ENCODE peak calls at places on chromosomes 6 and 20, in eight cellular contexts. O is Right ventricle myocardium superior, F is HFFc6, A is RWPE2, G is SJSA1, Y is fibroblast of the conjunctiva, M is ascending aorta, H is left ventricle myocardium inferior. E is an unnamed sample.

GRCh38 chr6:82094166-82094806 is 153.3 kb downstream of the IBTK start:
- DNase-seq in O (no peak), F (no peak), A (no peak), G (no peak), Y (no peak), M (no peak), H (no peak), E (no peak)

GRCh38 chr20:36861875-36862801 is 13.8 kb upstream of the TLDC2 start:
- DNase-seq in O (peak; percentile 91), F (peak; percentile 91), A (peak; percentile 100), G (peak; percentile 90), Y (peak; percentile 76), M (peak; percentile 53), H (peak; percentile 90), E (peak; percentile 57)

GRCh38 chr20:63182425-63182824 is 33.5 kb downstream of the YTHDF1 start:
- DNase-seq in O (no peak), F (no peak), A (no peak), G (no peak), Y (no peak), M (no peak), H (no peak), E (no peak)

GRCh38 chr6:5036309-5036708 is 32.5 kb upstream of the RPP40 start:
- DNase-seq in O (no peak), F (no peak), A (no peak), G (no peak), Y (no peak), M (no peak), H (no peak), E (no peak)

GRCh38 chr6:108132863-108133262 is 33.0 kb upstream of the NR2E1 start:
- DNase-seq in O (no peak), F (no peak), A (no peak), G (no peak), Y (no peak), M (no peak), H (no peak), E (no peak)

GRCh38 chr6:50891290-50891689 is 72.6 kb downstream of the TFAP2B start:
- DNase-seq in O (no peak), F (no peak), A (no peak), G (no peak), Y (no peak), M (no peak), H (no peak), E (no peak)

GRCh38 chr20:41462372-41463161 is 95.9 kb upstream of the EMILIN3 start:
- DNase-seq in O (no peak), F (no peak), A (no peak), G (no peak), Y (no peak), M (no peak), H (no peak), E (no peak)

GRCh38 chr6:1045239-1045638 is 266.7 kb upstream of the FOXQ1 start:
- DNase-seq in O (no peak), F (no peak), A (no peak), G (no peak), Y (no peak), M (no peak), H (no peak), E (no peak)

GRCh38 chr6:18501313-18502013 is 114.3 kb downstream of the RNF144B start:
- DNase-seq in O (peak; percentile 76), F (no peak), A (no peak), G (no peak), Y (peak; percentile 39), M (peak; percentile 44), H (peak; percentile 41), E (peak; percentile 45)

GRCh38 chr6:166760288-166760687 is 133.2 kb upstream of the RPS6KA2 start:
- DNase-seq in O (no peak), F (no peak), A (no peak), G (no peak), Y (no peak), M (no peak), H (no peak), E (no peak)

GRCh38 chr6:159842035-159842434 is 42.0 kb downstream of the PNLDC1 start:
- DNase-seq in O (no peak), F (peak; percentile 23), A (no peak), G (no peak), Y (no peak), M (no peak), H (no peak), E (no peak)

GRCh38 chr20:47454298-47455132 is 47.2 kb upstream of the NCOA3 start:
- DNase-seq in O (no peak), F (no peak), A (no peak), G (no peak), Y (no peak), M (no peak), H (no peak), E (no peak)

GRCh38 chr6:143490244-143490643 is 21.3 kb downstream of the FUCA2 start:
- DNase-seq in O (no peak), F (no peak), A (no peak), G (no peak), Y (no peak), M (no peak), H (no peak), E (no peak)

GRCh38 chr6:42017021-42017643 is 33.2 kb upstream of the TAF8 start:
- DNase-seq in O (peak; percentile 46), F (peak; percentile 83), A (no peak), G (peak; percentile 15), Y (peak; percentile 48), M (no peak), H (no peak), E (peak; percentile 12)

GRCh38 chr6:3348821-3349220 is 90.1 kb downstream of the PSMG4 start:
- DNase-seq in O (no peak), F (no peak), A (no peak), G (no peak), Y (no peak), M (no peak), H (no peak), E (no peak)

GRCh38 chr6:137001287-137001976 is 43.3 kb downstream of the IL20RA start:
- DNase-seq in O (no peak), F (no peak), A (no peak), G (peak; percentile 15), Y (no peak), M (no peak), H (no peak), E (peak; percentile 23)

GRCh38 chr20:51750037-51750769 is 18.0 kb downstream of the ATP9A start:
- DNase-seq in O (peak; percentile 55), F (peak; percentile 82), A (peak; percentile 100), G (peak; percentile 90), Y (peak; percentile 88), M (peak; percentile 74), H (peak; percentile 44), E (peak; percentile 97)

GRCh38 chr20:1505361-1505760 is 14.1 kb upstream of the SIRPB2 start:
- DNase-seq in O (no peak), F (peak; percentile 74), A (peak; percentile 74), G (no peak), Y (no peak), M (no peak), H (no peak), E (no peak)

GRCh38 chr6:115544765-115545409 is 515.8 kb downstream of the FRK start:
- DNase-seq in O (no peak), F (no peak), A (no peak), G (no peak), Y (no peak), M (no peak), H (no peak), E (no peak)

GRCh38 chr6:31922942-31923341 is 4.6 kb upstream of the C2 start:
- DNase-seq in O (no peak), F (no peak), A (no peak), G (no peak), Y (no peak), M (no peak), H (no peak), E (peak; percentile 20)

GRCh38 chr6:84801250-84801649 is 36.9 kb upstream of the TBX18 start:
- DNase-seq in O (no peak), F (no peak), A (no peak), G (no peak), Y (no peak), M (no peak), H (no peak), E (no peak)

GRCh38 chr6:75621846-75622245 is 20.2 kb downstream of the SENP6 start:
- DNase-seq in O (no peak), F (no peak), A (no peak), G (no peak), Y (no peak), M (no peak), H (no peak), E (no peak)

GRCh38 chr6:125101656-125102055 is 51.9 kb upstream of the TPD52L1 start:
- DNase-seq in O (no peak), F (no peak), A (no peak), G (peak; percentile 34), Y (no peak), M (no peak), H (no peak), E (no peak)

GRCh38 chr6:7243188-7243942 is 69.6 kb downstream of the SSR1 start:
- DNase-seq in O (no peak), F (peak; percentile 54), A (no peak), G (peak; percentile 75), Y (peak; percentile 39), M (no peak), H (no peak), E (peak; percentile 72)

GRCh38 chr6:75611011-75611701 is 9.5 kb downstream of the SENP6 start:
- DNase-seq in O (no peak), F (no peak), A (no peak), G (no peak), Y (no peak), M (no peak), H (no peak), E (no peak)

GRCh38 chr6:112929661-112930060 is 582.5 kb downstream of the RFPL4B start:
- DNase-seq in O (no peak), F (no peak), A (no peak), G (no peak), Y (no peak), M (no peak), H (no peak), E (peak; percentile 21)

GRCh38 chr6:112233864-112234263 is 20.5 kb downstream of the LAMA4 start:
- DNase-seq in O (no peak), F (peak; percentile 40), A (no peak), G (no peak), Y (peak; percentile 65), M (no peak), H (no peak), E (no peak)

GRCh38 chr20:11267131-11267761 is 593.4 kb upstream of the JAG1 start:
- DNase-seq in O (peak; percentile 48), F (peak; percentile 77), A (peak; percentile 81), G (peak; percentile 97), Y (peak; percentile 82), M (no peak), H (peak; percentile 40), E (peak; percentile 98)

GRCh38 chr20:46088409-46089075 is 1.2 kb downstream of the NCOA5 start:
- DNase-seq in O (no peak), F (peak; percentile 42), A (no peak), G (peak; percentile 24), Y (no peak), M (no peak), H (no peak), E (peak; percentile 66)

GRCh38 chr6:82484737-82485650 is 121.4 kb downstream of the TPBG start:
- DNase-seq in O (no peak), F (no peak), A (no peak), G (no peak), Y (no peak), M (no peak), H (no peak), E (no peak)

GRCh38 chr6:114863610-114864009 is 520.8 kb upstream of the HS3ST5 start:
- DNase-seq in O (no peak), F (no peak), A (no peak), G (no peak), Y (no peak), M (no peak), H (no peak), E (no peak)

GRCh38 chr6:78599526-78599925 is 267.8 kb upstream of the IRAK1BP1 start:
- DNase-seq in O (no peak), F (peak; percentile 3), A (no peak), G (peak; percentile 63), Y (no peak), M (no peak), H (no peak), E (no peak)

GRCh38 chr20:44649976-44650375 is 1.5 kb downstream of the ADA start:
- DNase-seq in O (no peak), F (no peak), A (no peak), G (no peak), Y (no peak), M (no peak), H (no peak), E (no peak)

GRCh38 chr6:32047855-32048766 is 9.9 kb downstream of the CYP21A2 start:
- DNase-seq in O (peak; percentile 84), F (peak; percentile 23), A (peak; percentile 56), G (peak; percentile 58), Y (no peak), M (no peak), H (peak; percentile 72), E (peak; percentile 26)